ENCODE peak calls at places on chromosomes 2 and 18, in six cellular contexts. One of them, this sample, is unnamed.
A peak's percentile ranks its signal among the peaks of the same experiment; 100 is the strongest.

GRCh38 chr18:50629148-50629631 is 69.3 kb downstream of the MAPK4 start:
- DNase-seq in K562: no peak
- DNase-seq in HTR-8/SVneo: no peak
- DNase-seq in glomerular endothelial cell: no peak
- DNase-seq in ecto neural progenitor cell: no peak
- DNase-seq in Kasumi-1: no peak
- DNase-seq in this sample: no peak

GRCh38 chr2:112640800-112641675 is 4.7 kb upstream of the SLC20A1 start:
- DNase-seq in K562: peak; percentile 82
- DNase-seq in HTR-8/SVneo: peak; percentile 75
- DNase-seq in glomerular endothelial cell: no peak
- DNase-seq in ecto neural progenitor cell: no peak
- DNase-seq in Kasumi-1: no peak
- DNase-seq in this sample: peak; percentile 53

GRCh38 chr18:42412896-42413295 is 457.9 kb downstream of the PIK3C3 start:
- DNase-seq in K562: no peak
- DNase-seq in HTR-8/SVneo: peak; percentile 11
- DNase-seq in glomerular endothelial cell: no peak
- DNase-seq in ecto neural progenitor cell: no peak
- DNase-seq in Kasumi-1: no peak
- DNase-seq in this sample: no peak

GRCh38 chr2:42998721-42999120 is 206.3 kb upstream of the HAAO start:
- DNase-seq in K562: no peak
- DNase-seq in HTR-8/SVneo: no peak
- DNase-seq in glomerular endothelial cell: no peak
- DNase-seq in ecto neural progenitor cell: no peak
- DNase-seq in Kasumi-1: no peak
- DNase-seq in this sample: no peak

GRCh38 chr18:56517181-56517580 is 121.2 kb downstream of the TXNL1 start:
- DNase-seq in K562: no peak
- DNase-seq in HTR-8/SVneo: no peak
- DNase-seq in glomerular endothelial cell: no peak
- DNase-seq in ecto neural progenitor cell: no peak
- DNase-seq in Kasumi-1: no peak
- DNase-seq in this sample: peak; percentile 59

GRCh38 chr2:43184339-43184895 is 42.0 kb downstream of the ZFP36L2 start:
- DNase-seq in K562: peak; percentile 89
- DNase-seq in HTR-8/SVneo: no peak
- DNase-seq in glomerular endothelial cell: no peak
- DNase-seq in ecto neural progenitor cell: no peak
- DNase-seq in Kasumi-1: no peak
- DNase-seq in this sample: peak; percentile 34

GRCh38 chr2:181465686-181466375 is 8.6 kb downstream of the ITGA4 start:
- DNase-seq in K562: no peak
- DNase-seq in HTR-8/SVneo: no peak
- DNase-seq in glomerular endothelial cell: no peak
- DNase-seq in ecto neural progenitor cell: no peak
- DNase-seq in Kasumi-1: no peak
- DNase-seq in this sample: peak; percentile 74

GRCh38 chr18:22572321-22572720 is 154.6 kb upstream of the CTAGE1 start:
- DNase-seq in K562: no peak
- DNase-seq in HTR-8/SVneo: no peak
- DNase-seq in glomerular endothelial cell: no peak
- DNase-seq in ecto neural progenitor cell: no peak
- DNase-seq in Kasumi-1: no peak
- DNase-seq in this sample: no peak